ENCODE peak calls at places on chromosomes 2 and 18, in ten cellular contexts. One of them, this sample, is unnamed.

GRCh38 chr18:31267823-31268481 is 50.0 kb upstream of the DSG1 start:
- DNase-seq in thyroid gland: no peak
- DNase-seq in spleen: no peak
- DNase-seq in K562: no peak
- DNase-seq in transverse colon: no peak
- DNase-seq in erythroblast: no peak
- DNase-seq in IMR-90: no peak
- DNase-seq in Peyer's patch: no peak
- DNase-seq in NB4: no peak
- DNase-seq in HepG2: no peak
- DNase-seq in this sample: no peak

GRCh38 chr2:673615-674318 is 3.4 kb downstream of the TMEM18 start:
- DNase-seq in thyroid gland: no peak
- DNase-seq in spleen: no peak
- DNase-seq in K562: no peak
- DNase-seq in transverse colon: no peak
- DNase-seq in erythroblast: no peak
- DNase-seq in IMR-90: peak
- DNase-seq in Peyer's patch: no peak
- DNase-seq in NB4: no peak
- DNase-seq in HepG2: no peak
- DNase-seq in this sample: no peak

GRCh38 chr2:48474599-48475298 is 55.2 kb upstream of the STON1 start:
- DNase-seq in thyroid gland: no peak
- DNase-seq in spleen: no peak
- DNase-seq in K562: no peak
- DNase-seq in transverse colon: no peak
- DNase-seq in erythroblast: no peak
- DNase-seq in IMR-90: peak
- DNase-seq in Peyer's patch: no peak
- DNase-seq in NB4: no peak
- DNase-seq in HepG2: no peak
- DNase-seq in this sample: no peak

GRCh38 chr2:238513346-238513745 is 86.6 kb downstream of the ASB1 start:
- DNase-seq in thyroid gland: peak
- DNase-seq in spleen: peak
- DNase-seq in K562: peak
- DNase-seq in transverse colon: no peak
- DNase-seq in erythroblast: peak
- DNase-seq in IMR-90: peak
- DNase-seq in Peyer's patch: peak
- DNase-seq in NB4: peak
- DNase-seq in HepG2: peak
- DNase-seq in this sample: peak

GRCh38 chr2:97644023-97644717 is 1.7 kb upstream of the COX5B start:
- DNase-seq in thyroid gland: no peak
- DNase-seq in spleen: no peak
- DNase-seq in K562: no peak
- DNase-seq in transverse colon: no peak
- DNase-seq in erythroblast: no peak
- DNase-seq in IMR-90: no peak
- DNase-seq in Peyer's patch: no peak
- DNase-seq in NB4: no peak
- DNase-seq in HepG2: no peak
- DNase-seq in this sample: no peak

GRCh38 chr2:172783091-172783898 is 47.6 kb downstream of the RAPGEF4 start:
- DNase-seq in thyroid gland: no peak
- DNase-seq in spleen: no peak
- DNase-seq in K562: no peak
- DNase-seq in transverse colon: no peak
- DNase-seq in erythroblast: no peak
- DNase-seq in IMR-90: peak
- DNase-seq in Peyer's patch: no peak
- DNase-seq in NB4: peak
- DNase-seq in HepG2: peak
- DNase-seq in this sample: peak

GRCh38 chr2:26463252-26464207 is 14.4 kb downstream of the OTOF start:
- DNase-seq in thyroid gland: no peak
- DNase-seq in spleen: peak
- DNase-seq in K562: no peak
- DNase-seq in transverse colon: no peak
- DNase-seq in erythroblast: no peak
- DNase-seq in IMR-90: no peak
- DNase-seq in Peyer's patch: no peak
- DNase-seq in NB4: no peak
- DNase-seq in HepG2: peak
- DNase-seq in this sample: no peak

GRCh38 chr2:112705576-112705975 is 15.2 kb upstream of the NT5DC4 start:
- DNase-seq in thyroid gland: no peak
- DNase-seq in spleen: no peak
- DNase-seq in K562: peak
- DNase-seq in transverse colon: no peak
- DNase-seq in erythroblast: no peak
- DNase-seq in IMR-90: no peak
- DNase-seq in Peyer's patch: no peak
- DNase-seq in NB4: peak
- DNase-seq in HepG2: no peak
- DNase-seq in this sample: no peak

GRCh38 chr18:77482190-77482928 is 232.7 kb downstream of the GALR1 start:
- DNase-seq in thyroid gland: no peak
- DNase-seq in spleen: no peak
- DNase-seq in K562: no peak
- DNase-seq in transverse colon: no peak
- DNase-seq in erythroblast: no peak
- DNase-seq in IMR-90: no peak
- DNase-seq in Peyer's patch: no peak
- DNase-seq in NB4: no peak
- DNase-seq in HepG2: no peak
- DNase-seq in this sample: no peak

GRCh38 chr2:15941483-15941853 is 1.1 kb downstream of the MYCN start:
- DNase-seq in thyroid gland: peak
- DNase-seq in spleen: no peak
- DNase-seq in K562: no peak
- DNase-seq in transverse colon: no peak
- DNase-seq in erythroblast: no peak
- DNase-seq in IMR-90: no peak
- DNase-seq in Peyer's patch: no peak
- DNase-seq in NB4: no peak
- DNase-seq in HepG2: no peak
- DNase-seq in this sample: peak

GRCh38 chr2:15912203-15912602 is 28.1 kb upstream of the MYCN start:
- DNase-seq in thyroid gland: peak
- DNase-seq in spleen: no peak
- DNase-seq in K562: no peak
- DNase-seq in transverse colon: peak
- DNase-seq in erythroblast: no peak
- DNase-seq in IMR-90: peak
- DNase-seq in Peyer's patch: no peak
- DNase-seq in NB4: no peak
- DNase-seq in HepG2: no peak
- DNase-seq in this sample: peak

GRCh38 chr18:61531182-61531581 is 198.0 kb downstream of the CDH20 start:
- DNase-seq in thyroid gland: no peak
- DNase-seq in spleen: no peak
- DNase-seq in K562: no peak
- DNase-seq in transverse colon: no peak
- DNase-seq in erythroblast: no peak
- DNase-seq in IMR-90: no peak
- DNase-seq in Peyer's patch: no peak
- DNase-seq in NB4: no peak
- DNase-seq in HepG2: no peak
- DNase-seq in this sample: no peak

GRCh38 chr2:149617057-149617456 is 29.5 kb upstream of the MMADHC start:
- DNase-seq in thyroid gland: no peak
- DNase-seq in spleen: no peak
- DNase-seq in K562: no peak
- DNase-seq in transverse colon: no peak
- DNase-seq in erythroblast: no peak
- DNase-seq in IMR-90: no peak
- DNase-seq in Peyer's patch: no peak
- DNase-seq in NB4: no peak
- DNase-seq in HepG2: no peak
- DNase-seq in this sample: no peak

GRCh38 chr2:143375376-143375880 is 246.2 kb downstream of the ARHGAP15 start:
- DNase-seq in thyroid gland: no peak
- DNase-seq in spleen: no peak
- DNase-seq in K562: no peak
- DNase-seq in transverse colon: no peak
- DNase-seq in erythroblast: no peak
- DNase-seq in IMR-90: peak
- DNase-seq in Peyer's patch: no peak
- DNase-seq in NB4: no peak
- DNase-seq in HepG2: no peak
- DNase-seq in this sample: no peak

GRCh38 chr2:164784376-164784775 is 57.2 kb downstream of the COBLL1 start:
- DNase-seq in thyroid gland: no peak
- DNase-seq in spleen: no peak
- DNase-seq in K562: no peak
- DNase-seq in transverse colon: no peak
- DNase-seq in erythroblast: no peak
- DNase-seq in IMR-90: no peak
- DNase-seq in Peyer's patch: no peak
- DNase-seq in NB4: no peak
- DNase-seq in HepG2: no peak
- DNase-seq in this sample: no peak

GRCh38 chr2:67565761-67566160 is 168.6 kb downstream of the ETAA1 start:
- DNase-seq in thyroid gland: no peak
- DNase-seq in spleen: no peak
- DNase-seq in K562: no peak
- DNase-seq in transverse colon: no peak
- DNase-seq in erythroblast: no peak
- DNase-seq in IMR-90: peak
- DNase-seq in Peyer's patch: no peak
- DNase-seq in NB4: no peak
- DNase-seq in HepG2: no peak
- DNase-seq in this sample: peak

GRCh38 chr2:239660390-239661228 is 259.8 kb upstream of the HDAC4 start:
- DNase-seq in thyroid gland: no peak
- DNase-seq in spleen: no peak
- DNase-seq in K562: no peak
- DNase-seq in transverse colon: no peak
- DNase-seq in erythroblast: no peak
- DNase-seq in IMR-90: no peak
- DNase-seq in Peyer's patch: peak
- DNase-seq in NB4: no peak
- DNase-seq in HepG2: no peak
- DNase-seq in this sample: no peak

GRCh38 chr2:218861645-218862318 is 2.2 kb downstream of the WNT6 start:
- DNase-seq in thyroid gland: no peak
- DNase-seq in spleen: peak
- DNase-seq in K562: no peak
- DNase-seq in transverse colon: no peak
- DNase-seq in erythroblast: no peak
- DNase-seq in IMR-90: no peak
- DNase-seq in Peyer's patch: no peak
- DNase-seq in NB4: peak
- DNase-seq in HepG2: no peak
- DNase-seq in this sample: no peak

GRCh38 chr2:226792155-226792871 is 7.3 kb downstream of the IRS1 start:
- DNase-seq in thyroid gland: peak
- DNase-seq in spleen: no peak
- DNase-seq in K562: no peak
- DNase-seq in transverse colon: no peak
- DNase-seq in erythroblast: no peak
- DNase-seq in IMR-90: peak
- DNase-seq in Peyer's patch: no peak
- DNase-seq in NB4: peak
- DNase-seq in HepG2: no peak
- DNase-seq in this sample: no peak

GRCh38 chr2:236798491-236798890 is 228.9 kb downstream of the ACKR3 start:
- DNase-seq in thyroid gland: no peak
- DNase-seq in spleen: no peak
- DNase-seq in K562: no peak
- DNase-seq in transverse colon: no peak
- DNase-seq in erythroblast: no peak
- DNase-seq in IMR-90: no peak
- DNase-seq in Peyer's patch: no peak
- DNase-seq in NB4: no peak
- DNase-seq in HepG2: no peak
- DNase-seq in this sample: no peak
- TF ChIP-seq POLR2A in thyroid gland: no peak
- TF ChIP-seq POLR2A in spleen: no peak
- TF ChIP-seq POLR2A in K562: no peak
- TF ChIP-seq POLR2A in transverse colon: no peak
- TF ChIP-seq POLR2A in erythroblast: no peak
- TF ChIP-seq POLR2A in IMR-90: no peak
- TF ChIP-seq POLR2A in Peyer's patch: no peak
- TF ChIP-seq POLR2A in NB4: no peak
- TF ChIP-seq POLR2A in HepG2: no peak
- TF ChIP-seq POLR2A in this sample: no peak

GRCh38 chr2:64017811-64018714 is 1.2 kb downstream of the VPS54 start:
- DNase-seq in thyroid gland: peak
- DNase-seq in spleen: no peak
- DNase-seq in K562: peak
- DNase-seq in transverse colon: peak
- DNase-seq in erythroblast: peak
- DNase-seq in IMR-90: peak
- DNase-seq in Peyer's patch: no peak
- DNase-seq in NB4: peak
- DNase-seq in HepG2: no peak
- DNase-seq in this sample: peak
- TF ChIP-seq POLR2A in thyroid gland: peak
- TF ChIP-seq POLR2A in spleen: no peak
- TF ChIP-seq POLR2A in K562: no peak
- TF ChIP-seq POLR2A in transverse colon: no peak
- TF ChIP-seq POLR2A in erythroblast: no peak
- TF ChIP-seq POLR2A in IMR-90: no peak
- TF ChIP-seq POLR2A in Peyer's patch: no peak
- TF ChIP-seq POLR2A in NB4: no peak
- TF ChIP-seq POLR2A in HepG2: no peak
- TF ChIP-seq POLR2A in this sample: no peak

GRCh38 chr18:9711361-9712129 is 3.4 kb downstream of the RAB31 start:
- DNase-seq in thyroid gland: peak
- DNase-seq in spleen: no peak
- DNase-seq in K562: no peak
- DNase-seq in transverse colon: no peak
- DNase-seq in erythroblast: no peak
- DNase-seq in IMR-90: no peak
- DNase-seq in Peyer's patch: no peak
- DNase-seq in NB4: peak
- DNase-seq in HepG2: no peak
- DNase-seq in this sample: no peak
- TF ChIP-seq POLR2A in thyroid gland: no peak
- TF ChIP-seq POLR2A in spleen: no peak
- TF ChIP-seq POLR2A in K562: no peak
- TF ChIP-seq POLR2A in transverse colon: no peak
- TF ChIP-seq POLR2A in erythroblast: no peak
- TF ChIP-seq POLR2A in IMR-90: no peak
- TF ChIP-seq POLR2A in Peyer's patch: no peak
- TF ChIP-seq POLR2A in NB4: no peak
- TF ChIP-seq POLR2A in HepG2: no peak
- TF ChIP-seq POLR2A in this sample: no peak

DNA sequence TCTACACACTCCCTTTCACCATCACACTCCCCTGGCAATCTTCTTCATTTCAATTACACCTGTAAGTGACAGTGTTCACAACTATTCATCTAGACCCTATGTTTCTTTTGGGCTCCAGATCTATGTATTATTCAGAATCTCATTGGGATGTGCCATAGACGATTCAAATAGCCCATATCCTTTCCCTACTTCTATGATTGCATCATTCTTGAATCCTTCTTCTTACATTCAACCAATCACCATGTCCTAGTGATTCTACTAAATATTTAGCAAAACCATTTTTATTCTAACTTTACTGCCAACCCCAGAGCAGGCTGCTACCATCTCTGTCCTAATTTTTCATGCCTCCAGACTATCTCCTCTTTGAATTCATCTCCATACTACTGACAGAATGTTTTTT is 106.4 kb downstream of the TDRD15 start:
- DNase-seq in thyroid gland: no peak
- DNase-seq in spleen: no peak
- DNase-seq in K562: no peak
- DNase-seq in transverse colon: no peak
- DNase-seq in erythroblast: no peak
- DNase-seq in IMR-90: no peak
- DNase-seq in Peyer's patch: no peak
- DNase-seq in NB4: no peak
- DNase-seq in HepG2: no peak
- DNase-seq in this sample: no peak
- TF ChIP-seq POLR2A in thyroid gland: no peak
- TF ChIP-seq POLR2A in spleen: no peak
- TF ChIP-seq POLR2A in K562: no peak
- TF ChIP-seq POLR2A in transverse colon: no peak
- TF ChIP-seq POLR2A in erythroblast: no peak
- TF ChIP-seq POLR2A in IMR-90: no peak
- TF ChIP-seq POLR2A in Peyer's patch: no peak
- TF ChIP-seq POLR2A in NB4: no peak
- TF ChIP-seq POLR2A in HepG2: no peak
- TF ChIP-seq POLR2A in this sample: no peak